ENCODE peak calls at places on chromosomes 1 and 21, in ten cellular contexts. O, A, U, Z, J, V, I, P, T and X are unnamed samples.
A peak's percentile ranks its signal among the peaks of the same experiment; 100 is the strongest.

GRCh38 chr1:2382621-2383361 is 8.6 kb downstream of the MORN1 start:
- DNase-seq in J (peak; percentile 79), Z (peak; percentile 67), U (peak; percentile 73), P (peak; percentile 89), V (no peak), I (peak; percentile 56), T (no peak), A (peak; percentile 35), O (no peak), X (no peak)

GRCh38 chr1:43611950-43612349 is 38.0 kb upstream of the KDM4A start:
- DNase-seq in A (no peak), Z (no peak), T (no peak), I (no peak), J (no peak), U (no peak), V (no peak), P (no peak), O (no peak), X (no peak)

GRCh38 chr1:234525156-234525774 is 46.3 kb upstream of the TARBP1 start:
- DNase-seq in O (no peak), Z (peak; percentile 14), V (no peak), I (no peak), U (no peak), J (no peak), A (no peak), P (no peak), T (no peak), X (no peak)

GRCh38 chr1:19074361-19074901 is 118.0 kb upstream of the IFFO2 start:
- DNase-seq in J (no peak), V (no peak), I (no peak), A (peak; percentile 75), T (peak; percentile 51), O (peak; percentile 39), U (no peak), P (no peak), Z (no peak), X (no peak)

GRCh38 chr21:34684174-34684876 is 15.5 kb downstream of the CLIC6 start:
- DNase-seq in O (no peak), Z (no peak), T (no peak), I (no peak), V (no peak), A (no peak), P (no peak), U (no peak), J (no peak), X (no peak)

GRCh38 chr1:18347559-18347958 is 133.2 kb upstream of the KLHDC7A start:
- DNase-seq in Z (no peak), J (no peak), P (no peak), U (no peak), I (no peak), O (no peak), A (no peak), T (no peak), V (no peak), X (no peak)

GRCh38 chr1:234725177-234726132 is 115.5 kb upstream of the IRF2BP2 start:
- DNase-seq in J (no peak), O (peak; percentile 10), P (no peak), T (peak; percentile 51), A (peak; percentile 54), U (no peak), V (peak; percentile 58), I (no peak), Z (peak; percentile 81), X (no peak)

GRCh38 chr1:151373196-151373595 is 691 bp upstream of the SELENBP1 start:
- DNase-seq in P (no peak), I (no peak), T (no peak), Z (peak; percentile 35), V (no peak), J (no peak), O (no peak), A (no peak), U (no peak), X (no peak)

GRCh38 chr1:26530898-26531598 is 1.5 kb downstream of the RPS6KA1 start:
- DNase-seq in V (peak; percentile 97), I (no peak), A (no peak), O (no peak), J (peak; percentile 59), P (peak; percentile 90), U (peak; percentile 43), T (no peak), Z (no peak), X (peak; percentile 16)

GRCh38 chr1:227273557-227273956 is 44.7 kb downstream of the CDC42BPA start:
- DNase-seq in Z (no peak), I (no peak), J (no peak), O (no peak), U (no peak), P (peak; percentile 56), A (no peak), T (no peak), V (no peak), X (peak; percentile 21)

GRCh38 chr1:7535934-7536878 is 234.9 kb upstream of the VAMP3 start:
- DNase-seq in U (no peak), I (no peak), T (no peak), V (no peak), P (peak; percentile 47), A (no peak), J (no peak), O (no peak), Z (no peak), X (no peak)

GRCh38 chr1:81345110-81345509 is 455.6 kb upstream of the ADGRL2 start:
- DNase-seq in A (no peak), P (no peak), J (no peak), I (no peak), U (no peak), O (no peak), V (no peak), T (no peak), Z (no peak), X (no peak)

GRCh38 chr1:107293901-107294600 is 153.2 kb downstream of the NTNG1 start:
- DNase-seq in Z (no peak), A (no peak), I (no peak), U (no peak), V (no peak), P (no peak), J (no peak), T (no peak), O (no peak), X (no peak)

GRCh38 chr1:99265124-99265523 is 832 bp downstream of the PLPPR4 start:
- DNase-seq in A (no peak), J (no peak), T (no peak), V (no peak), O (no peak), P (no peak), U (no peak), Z (no peak), I (no peak), X (no peak)

GRCh38 chr1:214824758-214825157 is 221.8 kb downstream of the CENPF start:
- DNase-seq in U (no peak), A (no peak), V (peak; percentile 22), I (no peak), J (no peak), P (no peak), Z (no peak), T (no peak), O (no peak), X (no peak)

GRCh38 chr1:28855969-28856368 is 44.0 kb downstream of the OPRD1 start:
- DNase-seq in U (no peak), J (no peak), T (no peak), Z (no peak), V (no peak), O (no peak), A (no peak), I (no peak), P (no peak), X (no peak)

GRCh38 chr1:15731735-15732685 is 4.0 kb upstream of the SLC25A34 start:
- DNase-seq in Z (no peak), V (no peak), T (no peak), P (no peak), I (no peak), U (no peak), A (no peak), J (no peak), O (no peak), X (no peak)

GRCh38 chr1:1434131-1434811 is 1.2 kb upstream of the VWA1 start:
- DNase-seq in P (peak; percentile 69), O (no peak), I (no peak), A (no peak), T (no peak), J (peak; percentile 55), U (no peak), V (no peak), Z (peak; percentile 92), X (no peak)